ENCODE peak calls at places on chromosome 9, in nine cellular contexts. W is AG04450, D is NB4, N is progenitor cell of endocrine pancreas, H is lung, T is RWPE1, K is heart left ventricle, R is transverse colon, J is A673. G is an unnamed sample.

GRCh38 chr9:105291422-105291859 is 47.0 kb downstream of the SLC44A1 start:
- DNase-seq in D (peak), N (no peak), J (no peak), K (no peak), H (no peak), T (no peak), R (no peak), W (no peak), G (no peak)

GRCh38 chr9:17005085-17005484 is 129.8 kb upstream of the CNTLN start:
- DNase-seq in J (peak), N (no peak), R (peak), D (no peak), T (no peak), W (peak), K (no peak), H (no peak), G (no peak)

GRCh38 chr9:79325501-79325900 is 246.3 kb upstream of the TLE4 start:
- DNase-seq in W (no peak), K (no peak), H (no peak), N (no peak), R (no peak), D (no peak), J (no peak), T (no peak), G (no peak)

GRCh38 chr9:12065050-12065449 is 628.1 kb upstream of the TYRP1 start:
- DNase-seq in R (no peak), H (no peak), W (no peak), N (no peak), J (no peak), K (no peak), T (no peak), D (no peak), G (no peak)

GRCh38 chr9:93824386-93825294 is 130.5 kb downstream of the BARX1 start:
- DNase-seq in R (no peak), H (no peak), W (no peak), D (no peak), J (no peak), K (peak), N (no peak), T (no peak), G (peak)

GRCh38 chr9:86242012-86242411 is 17.4 kb downstream of the C9orf153 start:
- DNase-seq in J (no peak), H (no peak), N (no peak), T (no peak), R (peak), W (no peak), K (no peak), D (peak), G (no peak)

GRCh38 chr9:133715866-133716563 is 22.1 kb downstream of the SARDH start:
- DNase-seq in N (no peak), D (peak), H (no peak), W (no peak), T (no peak), R (no peak), K (peak), J (peak), G (no peak)

GRCh38 chr9:7799934-7800285 is 332 bp upstream of the DMAC1 start:
- DNase-seq in W (no peak), R (no peak), N (no peak), J (no peak), T (no peak), H (no peak), D (no peak), K (no peak), G (no peak)

GRCh38 chr9:126509718-126510117 is 104.0 kb upstream of the LMX1B start:
- DNase-seq in D (no peak), K (no peak), T (no peak), H (no peak), R (no peak), W (no peak), J (no peak), N (no peak), G (no peak)

GRCh38 chr9:78826521-78826920 is 529.6 kb downstream of the PSAT1 start:
- DNase-seq in N (no peak), R (no peak), J (no peak), T (no peak), K (no peak), W (no peak), D (no peak), H (no peak), G (no peak)

GRCh38 chr9:2741441-2742158 is 24.3 kb downstream of the KCNV2 start:
- DNase-seq in D (no peak), K (no peak), N (no peak), W (no peak), R (no peak), J (no peak), T (no peak), H (no peak), G (no peak)

GRCh38 chr9:117187498-117187897 is 227.4 kb downstream of the ASTN2 start:
- DNase-seq in K (no peak), J (no peak), N (no peak), W (no peak), R (no peak), D (no peak), T (no peak), H (no peak), G (no peak)

GRCh38 chr9:9997585-9997984 is 615.2 kb downstream of the PTPRD start:
- DNase-seq in W (no peak), J (no peak), K (no peak), R (no peak), D (no peak), T (no peak), H (no peak), N (no peak), G (no peak)

GRCh38 chr9:10003047-10003446 is 609.8 kb downstream of the PTPRD start:
- DNase-seq in D (no peak), K (no peak), W (no peak), R (no peak), N (no peak), H (no peak), T (no peak), J (no peak), G (no peak)

GRCh38 chr9:10000669-10001068 is 612.1 kb downstream of the PTPRD start:
- DNase-seq in K (no peak), N (no peak), W (no peak), D (no peak), R (no peak), T (no peak), J (no peak), H (no peak), G (no peak)

GRCh38 chr9:9996259-9996658 is 616.5 kb downstream of the PTPRD start:
- DNase-seq in W (no peak), H (no peak), R (no peak), N (no peak), D (no peak), K (no peak), J (no peak), T (no peak), G (no peak)

GRCh38 chr9:9998491-9999287 is 614.1 kb downstream of the PTPRD start:
- DNase-seq in D (peak), N (no peak), T (peak), R (no peak), H (no peak), K (no peak), W (no peak), J (peak), G (no peak)
- TF ChIP-seq CTCF in D (peak), N (peak), T (no peak), R (no peak), H (no peak), K (peak), W (peak), J (peak), G (no peak)

DNA sequence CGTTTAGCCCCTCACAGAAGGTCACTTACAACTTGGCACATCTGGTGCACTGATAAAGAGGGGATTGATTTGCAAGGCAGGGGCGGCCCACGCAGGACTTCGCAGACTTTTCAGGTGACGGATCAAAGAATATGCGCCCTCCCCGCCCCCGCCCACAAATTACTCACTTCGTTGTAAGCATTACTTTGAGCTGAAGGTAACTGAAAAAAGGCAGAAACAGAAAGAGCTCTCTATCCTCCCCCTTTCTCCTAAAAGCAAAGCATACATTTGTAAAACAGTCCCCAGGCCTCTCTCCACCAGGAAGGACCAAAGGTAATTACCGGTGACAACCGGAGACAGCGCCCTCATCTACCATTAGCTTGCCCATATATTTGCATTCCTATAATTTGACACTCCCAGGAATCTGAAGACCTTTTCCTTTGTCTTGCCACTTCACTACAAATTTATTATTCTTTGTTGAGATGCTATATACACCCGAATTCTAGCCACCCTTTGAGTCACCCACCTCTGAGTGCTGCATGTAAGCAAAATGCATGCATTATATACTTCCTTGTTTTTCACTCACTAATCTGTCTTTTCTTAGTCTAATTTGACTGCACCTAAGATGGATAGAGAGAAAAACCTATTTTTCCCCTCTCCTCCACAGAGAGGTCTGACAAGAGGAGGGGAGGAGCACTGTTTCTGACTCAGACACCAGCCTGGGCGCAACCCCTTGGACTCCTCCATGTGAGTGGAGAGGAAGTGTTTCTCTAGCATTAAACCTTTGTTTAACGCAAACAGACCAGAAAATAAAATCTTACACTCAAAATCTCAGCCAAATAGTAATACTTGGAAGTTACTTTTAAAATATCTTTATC is 74.7 kb upstream of the SPIN1 start:
- DNase-seq in D (peak), H (no peak), W (no peak), K (no peak), N (no peak), R (no peak), J (no peak), T (no peak), G (no peak)
- TF ChIP-seq CTCF in D (no peak), H (no peak), W (no peak), K (no peak), N (peak), R (no peak), J (no peak), T (no peak), G (no peak)

DNA sequence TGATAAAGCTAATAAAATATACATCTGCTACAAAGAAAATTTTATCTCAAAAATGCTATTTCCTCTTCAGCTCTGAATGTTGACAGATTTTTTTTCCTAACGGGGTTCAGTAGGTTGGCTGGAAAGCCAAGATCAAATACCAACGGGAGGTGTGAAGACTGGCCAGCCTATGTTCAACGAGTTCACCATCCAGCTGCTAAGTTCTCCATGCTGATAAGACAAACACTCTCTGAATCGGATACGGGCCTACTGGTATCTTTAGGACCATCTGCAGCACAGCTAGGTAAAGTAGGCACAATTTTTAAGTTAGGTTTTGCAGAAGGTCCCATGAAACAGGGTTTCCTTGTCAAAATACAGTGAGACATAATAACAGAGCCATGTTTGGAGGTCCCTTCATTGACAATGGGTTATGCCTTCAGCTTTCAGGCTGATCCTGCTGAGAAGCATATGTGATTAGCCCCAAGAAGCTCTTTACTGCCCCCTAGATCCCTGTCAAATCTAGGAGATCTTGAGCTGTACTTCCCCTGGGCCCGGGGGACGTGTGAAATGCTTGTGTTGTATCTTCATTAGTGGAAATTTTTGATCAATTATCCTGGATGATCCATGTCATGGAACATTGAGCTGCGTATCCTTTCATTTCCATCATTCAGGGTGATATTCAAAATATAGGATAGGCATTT is 60.6 kb downstream of the PGM5 start:
- DNase-seq in N (no peak), R (no peak), D (peak), W (no peak), J (peak), T (no peak), K (no peak), H (no peak), G (peak)
- TF ChIP-seq CTCF in N (no peak), R (no peak), D (peak), W (peak), J (peak), T (no peak), K (peak), H (no peak), G (peak)

DNA sequence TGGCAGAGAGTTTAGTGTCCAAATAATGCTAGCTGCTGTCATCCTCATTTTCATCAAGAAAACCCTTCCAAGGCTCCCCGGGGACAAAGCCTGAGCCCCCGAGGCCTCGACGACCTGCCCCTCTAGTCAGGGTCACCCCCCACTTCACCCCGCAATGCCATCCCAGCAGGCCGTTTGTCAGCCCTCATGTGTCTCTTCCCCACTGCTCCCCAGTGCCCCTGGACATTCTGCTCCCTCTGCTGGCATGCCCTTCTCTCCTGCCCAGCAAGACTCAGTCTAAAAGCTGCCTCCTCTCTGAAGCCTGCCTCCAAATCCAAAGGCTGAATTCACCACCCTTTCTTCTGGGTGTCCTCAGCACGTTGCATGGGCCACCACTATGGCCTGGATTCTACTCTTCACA is 59.3 kb downstream of the PAX5 start:
- DNase-seq in K (peak), D (no peak), T (no peak), J (no peak), N (no peak), H (no peak), R (no peak), W (no peak), G (no peak)
- TF ChIP-seq CTCF in K (no peak), D (no peak), T (no peak), J (peak), N (no peak), H (no peak), R (no peak), W (no peak), G (no peak)